ENCODE peak calls at places on chromosomes 3 and 15, in six cellular contexts. One of them, this sample, is unnamed.

GRCh38 chr3:178772746-178773145 is 236.5 kb downstream of the KCNMB2 start:
- DNase-seq in HCEC 1CT: no peak
- DNase-seq in CD8-positive, alpha-beta memory T cell: no peak
- DNase-seq in HEK293T: no peak
- DNase-seq in SHP77: no peak
- DNase-seq in GM04504: no peak
- DNase-seq in this sample: no peak

GRCh38 chr3:29337565-29337964 is 56.7 kb downstream of the RBMS3 start:
- DNase-seq in HEK293T: no peak
- DNase-seq in CD8-positive, alpha-beta memory T cell: no peak
- DNase-seq in GM04504: no peak
- DNase-seq in HCEC 1CT: no peak
- DNase-seq in SHP77: no peak
- DNase-seq in this sample: no peak

GRCh38 chr15:96353378-96353930 is 23.0 kb downstream of the NR2F2 start:
- DNase-seq in HEK293T: no peak
- DNase-seq in SHP77: no peak
- DNase-seq in GM04504: no peak
- DNase-seq in CD8-positive, alpha-beta memory T cell: no peak
- DNase-seq in HCEC 1CT: no peak
- DNase-seq in this sample: no peak

GRCh38 chr3:129058441-129059194 is 2.0 kb upstream of the GP9 start:
- DNase-seq in HCEC 1CT: no peak
- DNase-seq in GM04504: no peak
- DNase-seq in CD8-positive, alpha-beta memory T cell: no peak
- DNase-seq in HEK293T: no peak
- DNase-seq in SHP77: peak; percentile 38
- DNase-seq in this sample: no peak

GRCh38 chr3:65448120-65448519 is 590.6 kb downstream of the MAGI1 start:
- DNase-seq in HEK293T: no peak
- DNase-seq in GM04504: no peak
- DNase-seq in CD8-positive, alpha-beta memory T cell: no peak
- DNase-seq in HCEC 1CT: no peak
- DNase-seq in SHP77: no peak
- DNase-seq in this sample: no peak

GRCh38 chr3:11349466-11349865 is 77.3 kb downstream of the ATG7 start:
- DNase-seq in HCEC 1CT: peak; percentile 74
- DNase-seq in CD8-positive, alpha-beta memory T cell: no peak
- DNase-seq in HEK293T: no peak
- DNase-seq in SHP77: no peak
- DNase-seq in GM04504: no peak
- DNase-seq in this sample: no peak

GRCh38 chr3:30162579-30162978 is 443.8 kb upstream of the TGFBR2 start:
- DNase-seq in GM04504: peak; percentile 90
- DNase-seq in HCEC 1CT: peak; percentile 87
- DNase-seq in CD8-positive, alpha-beta memory T cell: no peak
- DNase-seq in SHP77: no peak
- DNase-seq in HEK293T: no peak
- DNase-seq in this sample: no peak

GRCh38 chr3:89867286-89867685 is 759.9 kb downstream of the EPHA3 start:
- DNase-seq in CD8-positive, alpha-beta memory T cell: no peak
- DNase-seq in HCEC 1CT: no peak
- DNase-seq in GM04504: no peak
- DNase-seq in SHP77: no peak
- DNase-seq in HEK293T: no peak
- DNase-seq in this sample: no peak

GRCh38 chr15:45914425-45914824 is 279.6 kb downstream of the SQOR start:
- DNase-seq in SHP77: no peak
- DNase-seq in GM04504: no peak
- DNase-seq in HEK293T: no peak
- DNase-seq in HCEC 1CT: no peak
- DNase-seq in CD8-positive, alpha-beta memory T cell: no peak
- DNase-seq in this sample: no peak

GRCh38 chr15:79897701-79898113 is 893 bp upstream of the MTHFS start:
- DNase-seq in CD8-positive, alpha-beta memory T cell: no peak
- DNase-seq in GM04504: no peak
- DNase-seq in HEK293T: no peak
- DNase-seq in HCEC 1CT: no peak
- DNase-seq in SHP77: no peak
- DNase-seq in this sample: no peak

This sample was measured in naive thymus-derived CD8-positive, alpha-beta T cell.